ENCODE peak calls at places on chromosomes 16 and 17, in ten cellular contexts. G, T, R, O, Q, Y, X, L, B and M are unnamed samples.

GRCh38 chr16:31179153-31179746 is 689 bp upstream of the FUS start:
- DNase-seq in G (no peak), T (no peak), R (peak; percentile 35), O (no peak), Q (no peak), Y (no peak), X (no peak), L (no peak), B (no peak), M (no peak)

GRCh38 chr17:50935201-50936124 is 69.3 kb upstream of the TOB1 start:
- DNase-seq in G (peak; percentile 84), T (no peak), R (peak; percentile 67), O (peak; percentile 88), Q (no peak), Y (peak; percentile 87), X (peak; percentile 84), L (no peak), B (no peak), M (peak; percentile 98)

GRCh38 chr16:77785365-77785764 is 3.0 kb upstream of the VAT1L start:
- DNase-seq in G (no peak), T (no peak), R (no peak), O (no peak), Q (no peak), Y (no peak), X (no peak), L (no peak), B (no peak), M (no peak)

GRCh38 chr17:74773871-74774286 is 2.3 kb downstream of the NAT9 start:
- DNase-seq in G (no peak), T (peak; percentile 55), R (no peak), O (no peak), Q (no peak), Y (no peak), X (no peak), L (no peak), B (no peak), M (no peak)

GRCh38 chr17:44385287-44386181 is 3.9 kb downstream of the ITGA2B start:
- DNase-seq in G (peak; percentile 88), T (peak; percentile 55), R (peak; percentile 82), O (peak; percentile 74), Q (peak; percentile 80), Y (peak; percentile 94), X (peak; percentile 72), L (peak; percentile 98), B (peak; percentile 82), M (peak; percentile 83)

GRCh38 chr17:42953669-42954068 is 10.6 kb downstream of the AARSD1 start:
- DNase-seq in G (no peak), T (no peak), R (no peak), O (no peak), Q (no peak), Y (no peak), X (no peak), L (no peak), B (peak; percentile 60), M (peak; percentile 72)

GRCh38 chr17:21194688-21195087 is 19.3 kb downstream of the TMEM11 start:
- DNase-seq in G (no peak), T (peak; percentile 43), R (no peak), O (peak; percentile 49), Q (no peak), Y (no peak), X (no peak), L (no peak), B (peak; percentile 36), M (no peak)

GRCh38 chr16:66576306-66576705 is 3.0 kb upstream of the CMTM2 start:
- DNase-seq in G (no peak), T (no peak), R (no peak), O (no peak), Q (no peak), Y (no peak), X (no peak), L (no peak), B (no peak), M (no peak)

GRCh38 chr17:82807562-82807961 is 32.3 kb downstream of the ZNF750 start:
- DNase-seq in G (no peak), T (no peak), R (no peak), O (no peak), Q (no peak), Y (peak; percentile 68), X (no peak), L (no peak), B (no peak), M (no peak)

GRCh38 chr17:40191237-40192208 is 14.3 kb downstream of the RAPGEFL1 start:
- DNase-seq in G (peak; percentile 91), T (peak; percentile 76), R (peak; percentile 58), O (peak; percentile 75), Q (peak; percentile 80), Y (peak; percentile 93), X (peak; percentile 74), L (peak; percentile 93), B (peak; percentile 75), M (peak; percentile 85)

GRCh38 chr16:287298-287811 is 4.4 kb downstream of the PDIA2 start:
- DNase-seq in G (no peak), T (no peak), R (no peak), O (no peak), Q (no peak), Y (no peak), X (no peak), L (no peak), B (no peak), M (peak; percentile 52)

GRCh38 chr16:19840524-19841110 is 44.0 kb downstream of the GPRC5B start:
- DNase-seq in G (no peak), T (no peak), R (no peak), O (peak; percentile 30), Q (no peak), Y (no peak), X (no peak), L (no peak), B (no peak), M (no peak)

GRCh38 chr17:67891481-67892119 is 66.3 kb downstream of the BPTF start:
- DNase-seq in G (no peak), T (peak; percentile 85), R (peak; percentile 37), O (no peak), Q (no peak), Y (no peak), X (no peak), L (no peak), B (peak; percentile 13), M (peak; percentile 23)

DNA sequence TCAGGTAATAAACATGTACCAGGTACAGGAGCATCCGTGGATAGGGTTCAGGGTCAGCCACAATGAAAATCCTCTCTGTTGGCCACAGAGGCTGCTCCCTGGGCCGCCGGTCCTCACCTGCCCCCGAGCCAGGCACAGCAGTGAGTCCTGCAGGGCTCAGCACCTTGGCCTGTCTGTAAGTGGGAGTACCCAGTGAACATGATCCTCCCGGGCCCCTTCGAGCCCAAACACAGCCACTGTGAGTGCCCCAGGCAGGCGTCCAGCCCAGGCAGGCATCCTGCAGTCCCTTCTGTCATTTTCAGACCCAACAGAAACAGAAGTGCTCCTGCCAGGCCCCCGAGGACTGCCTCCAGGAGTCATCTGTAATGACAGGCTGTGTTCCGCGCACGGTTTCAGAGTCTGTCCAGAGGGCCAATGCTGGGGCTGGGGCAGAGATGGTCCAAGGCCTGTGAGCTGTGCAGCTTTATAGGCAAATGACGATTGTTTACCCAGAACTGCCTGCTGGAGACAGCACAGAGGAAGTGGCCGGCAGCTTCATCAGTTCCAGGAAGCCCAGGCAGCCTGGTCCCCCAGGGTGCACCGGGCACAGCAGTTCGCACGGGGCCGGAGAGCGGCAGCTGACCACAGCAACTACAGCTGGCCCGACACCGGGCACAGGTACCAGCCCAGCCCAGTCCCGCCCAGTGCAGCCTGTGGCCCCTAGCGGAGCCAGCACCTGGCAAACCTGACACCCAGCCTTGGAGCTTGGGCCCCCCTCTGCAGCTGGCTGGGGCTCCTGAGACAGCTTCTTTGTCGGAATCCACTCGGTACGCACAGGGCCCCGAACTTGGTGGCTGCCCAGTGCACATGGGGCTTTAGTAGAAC is 13.2 kb downstream of the SLC7A5 start:
- DNase-seq in G (peak; percentile 95), T (peak; percentile 56), R (no peak), O (peak; percentile 59), Q (peak; percentile 65), Y (peak; percentile 90), X (no peak), L (no peak), B (peak; percentile 83), M (peak; percentile 60)
- TF ChIP-seq CTCF in G (no peak), T (no peak), R (no peak), O (no peak), Q (no peak), Y (no peak), X (no peak), L (no peak), B (no peak), M (no peak)

GRCh38 chr17:57885148-57885915 is 35.5 kb upstream of the MRPS23 start:
- DNase-seq in G (no peak), T (no peak), R (no peak), O (no peak), Q (no peak), Y (peak; percentile 73), X (no peak), L (no peak), B (no peak), M (no peak)

GRCh38 chr17:57879437-57880085 is 29.7 kb upstream of the MRPS23 start:
- DNase-seq in G (no peak), T (no peak), R (peak; percentile 57), O (peak; percentile 61), Q (no peak), Y (no peak), X (no peak), L (peak; percentile 71), B (peak; percentile 43), M (peak; percentile 59)

GRCh38 chr17:57880086-57880456 is 30.2 kb upstream of the MRPS23 start:
- DNase-seq in G (no peak), T (no peak), R (peak; percentile 39), O (no peak), Q (no peak), Y (no peak), X (no peak), L (no peak), B (no peak), M (no peak)

GRCh38 chr17:57881143-57881542 is 31.3 kb upstream of the MRPS23 start:
- DNase-seq in G (no peak), T (peak; percentile 89), R (no peak), O (no peak), Q (no peak), Y (no peak), X (no peak), L (peak; percentile 67), B (no peak), M (no peak)

GRCh38 chr17:57881783-57882291 is 32.0 kb upstream of the MRPS23 start:
- DNase-seq in G (no peak), T (no peak), R (no peak), O (no peak), Q (no peak), Y (peak; percentile 66), X (no peak), L (no peak), B (no peak), M (no peak)
- H3K27ac ChIP-seq in G (no peak overlapping the region), T (peak overlapping the region; percentile 94), R (peak overlapping the region; percentile 97), O (peak overlapping the region; percentile 84), Q (no peak overlapping the region), Y (peak overlapping the region; percentile 64), X (peak overlapping the region; percentile 60), L (no peak overlapping the region), B (peak overlapping the region; percentile 66), M (peak overlapping the region; percentile 28)

GRCh38 chr17:57121308-57122042 is 36.4 kb downstream of the AKAP1 start:
- DNase-seq in G (no peak), T (peak; percentile 36), R (peak; percentile 35), O (no peak), Q (no peak), Y (no peak), X (no peak), L (peak; percentile 72), B (no peak), M (peak; percentile 50)
- TF ChIP-seq CTCF in G (no peak), T (peak; percentile 52), R (peak; percentile 41), O (peak; percentile 44), Q (no peak), Y (peak; percentile 26), X (peak; percentile 48), L (peak; percentile 69), B (peak; percentile 52), M (peak; percentile 36)

GRCh38 chr17:35590249-35590824 is 3.2 kb downstream of the AP2B1 start:
- DNase-seq in G (no peak), T (no peak), R (no peak), O (no peak), Q (no peak), Y (no peak), X (no peak), L (no peak), B (no peak), M (no peak)
- H3K27ac ChIP-seq in G (no peak overlapping the region), T (no peak overlapping the region), R (peak overlapping the region; percentile 84), O (no peak overlapping the region), Q (no peak overlapping the region), Y (no peak overlapping the region), X (no peak overlapping the region), L (no peak overlapping the region), B (no peak overlapping the region), M (no peak overlapping the region)